ENCODE peak calls at places on chromosome 2, in nine cellular contexts. Y is NAMALWA; D is Peyer's patch; A is ELF-1; S is CD4-positive, alpha-beta T cell; T is Right ventricle myocardium inferior; X is AG08395; Z is GM12865; L is HFFc6. V is an unnamed sample.

GRCh38 chr2:144522741-144523605 is 3.1 kb upstream of the ZEB2 start:
- DNase-seq in Y (peak; percentile 53), D (peak; percentile 66), A (peak; percentile 69), S (no peak), T (peak; percentile 69), X (no peak), Z (no peak), L (no peak), V (peak; percentile 82)

GRCh38 chr2:8525582-8526402 is 156.1 kb upstream of the ID2 start:
- DNase-seq in Y (peak; percentile 64), D (peak; percentile 90), A (peak; percentile 74), S (no peak), T (peak; percentile 91), X (no peak), Z (peak; percentile 95), L (no peak), V (peak; percentile 75)

GRCh38 chr2:1731512-1731962 is 12.8 kb downstream of the PXDN start:
- DNase-seq in Y (no peak), D (peak; percentile 22), A (no peak), S (no peak), T (no peak), X (peak; percentile 69), Z (no peak), L (no peak), V (no peak)

GRCh38 chr2:17101596-17101995 is 416.6 kb downstream of the RAD51AP2 start:
- DNase-seq in Y (no peak), D (no peak), A (no peak), S (no peak), T (no peak), X (no peak), Z (no peak), L (no peak), V (no peak)

GRCh38 chr2:195782156-195782555 is 125.1 kb downstream of the SLC39A10 start:
- DNase-seq in Y (no peak), D (no peak), A (no peak), S (no peak), T (no peak), X (no peak), Z (no peak), L (no peak), V (no peak)

GRCh38 chr2:99879481-99879880 is 262.9 kb downstream of the AFF3 start:
- DNase-seq in Y (no peak), D (no peak), A (no peak), S (no peak), T (no peak), X (no peak), Z (no peak), L (no peak), V (no peak)

GRCh38 chr2:215664847-215665525 is 229.1 kb upstream of the FN1 start:
- DNase-seq in Y (no peak), D (no peak), A (no peak), S (no peak), T (no peak), X (peak; percentile 85), Z (peak; percentile 55), L (peak; percentile 90), V (no peak)

GRCh38 chr2:80026040-80026729 is 278.4 kb downstream of the LRRTM1 start:
- DNase-seq in Y (no peak), D (no peak), A (no peak), S (no peak), T (no peak), X (peak; percentile 7), Z (no peak), L (no peak), V (no peak)

GRCh38 chr2:65085148-65085547 is 28.9 kb downstream of the CEP68 start:
- DNase-seq in Y (no peak), D (no peak), A (no peak), S (no peak), T (no peak), X (no peak), Z (no peak), L (no peak), V (no peak)

V was measured in H7.